ENCODE peak calls at places on chromosomes 1 and 21, in ten cellular contexts. A is ovary, Q is A549, V is heart left ventricle, S is right lobe of liver, R is suprapubic skin, W is uterus, G is body of pancreas, O is esophagus squamous epithelium, F is breast epithelium. K is an unnamed sample.

GRCh38 chr1:14539953-14540563 is 58.4 kb upstream of the KAZN start:
- DNase-seq in A (no peak), Q (no peak), V (no peak), S (no peak), R (no peak), W (no peak), G (no peak), O (no peak), F (no peak), K (no peak)

GRCh38 chr1:42957229-42957879 is 1.3 kb downstream of the SLC2A1 start:
- DNase-seq in A (no peak), Q (no peak), V (no peak), S (no peak), R (no peak), W (no peak), G (no peak), O (no peak), F (no peak), K (peak; percentile 70)

GRCh38 chr1:48917901-48918603 is 141.4 kb upstream of the BEND5 start:
- DNase-seq in A (no peak), Q (no peak), V (no peak), S (peak; percentile 73), R (no peak), W (no peak), G (peak; percentile 27), O (no peak), F (no peak), K (no peak)

GRCh38 chr1:30915491-30916230 is 7.1 kb upstream of the SDC3 start:
- DNase-seq in A (peak; percentile 23), Q (no peak), V (no peak), S (peak; percentile 37), R (no peak), W (no peak), G (peak; percentile 1), O (no peak), F (no peak), K (no peak)

GRCh38 chr1:109509176-109510134 is at the start of gene AMIGO1:
- DNase-seq in A (peak; percentile 85), Q (peak; percentile 35), V (peak; percentile 59), S (peak; percentile 67), R (no peak), W (peak; percentile 68), G (peak; percentile 56), O (no peak), F (no peak), K (peak; percentile 78)

GRCh38 chr1:15095492-15095867 is 58.1 kb upstream of the TMEM51 start:
- DNase-seq in A (no peak), Q (no peak), V (peak; percentile 3), S (no peak), R (no peak), W (no peak), G (no peak), O (no peak), F (no peak), K (no peak)

GRCh38 chr1:96060621-96061020 is 661.0 kb upstream of the PTBP2 start:
- DNase-seq in A (no peak), Q (no peak), V (no peak), S (no peak), R (no peak), W (no peak), G (no peak), O (no peak), F (no peak), K (no peak)

GRCh38 chr1:112337028-112337531 is 58.9 kb upstream of the CTTNBP2NL start:
- DNase-seq in A (no peak), Q (peak; percentile 44), V (peak; percentile 53), S (peak; percentile 52), R (no peak), W (peak; percentile 62), G (peak; percentile 53), O (no peak), F (no peak), K (no peak)

GRCh38 chr21:35491114-35491513 is 442.0 kb upstream of the RUNX1 start:
- DNase-seq in A (no peak), Q (no peak), V (no peak), S (no peak), R (no peak), W (no peak), G (no peak), O (no peak), F (no peak), K (no peak)

GRCh38 chr1:180206581-180206980 is 23.5 kb upstream of the LHX4 start:
- DNase-seq in A (no peak), Q (no peak), V (no peak), S (no peak), R (no peak), W (no peak), G (no peak), O (no peak), F (no peak), K (no peak)
- H3K9me3 ChIP-seq in A (no peaks in the 10 kb centered on the region), Q (no peaks in the 10 kb centered on the region), V (no peaks in the 10 kb centered on the region), S (no peaks in the 10 kb centered on the region), R (no peaks in the 10 kb centered on the region), W (no peaks in the 10 kb centered on the region), G (no peaks in the 10 kb centered on the region), O (no peaks in the 10 kb centered on the region), F (no peaks in the 10 kb centered on the region), K (no peaks in the 10 kb centered on the region)

GRCh38 chr1:229844675-229845074 is 218.6 kb downstream of the URB2 start:
- DNase-seq in A (peak; percentile 40), Q (no peak), V (peak; percentile 35), S (no peak), R (no peak), W (no peak), G (peak; percentile 82), O (no peak), F (no peak), K (no peak)
- TF ChIP-seq POLR2A in A (no peak), Q (no peak), V (no peak), S (no peak), R (no peak), W (no peak), G (no peak), O (no peak), F (no peak), K (no peak)

DNA sequence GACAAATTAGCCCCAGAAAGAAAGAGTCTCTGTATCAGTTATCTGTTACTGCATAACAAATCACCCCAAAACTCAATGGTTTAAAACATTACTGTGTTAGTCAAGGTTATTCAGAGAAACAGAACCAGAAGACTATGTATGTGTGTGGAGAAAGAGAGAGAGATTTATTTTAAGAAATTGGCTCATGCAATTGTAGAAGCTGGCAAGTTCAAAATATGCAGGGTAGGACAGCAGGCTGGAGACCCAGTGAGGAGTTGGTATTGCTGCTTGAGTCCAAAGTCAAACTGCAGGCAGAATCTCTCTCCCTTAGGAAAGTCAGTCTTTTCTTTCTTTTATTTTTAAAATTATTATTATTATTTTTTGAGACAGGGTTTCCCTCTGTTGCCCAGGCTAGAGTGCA is 50.2 kb upstream of the TNR start:
- DNase-seq in A (no peak), Q (no peak), V (no peak), S (no peak), R (no peak), W (no peak), G (no peak), O (no peak), F (no peak), K (no peak)
- H3K9me3 ChIP-seq in A (no peaks in the 10 kb centered on the region), Q (no peaks in the 10 kb centered on the region), V (no peaks in the 10 kb centered on the region), S (no peaks in the 10 kb centered on the region), R (no peaks in the 10 kb centered on the region), W (no peaks in the 10 kb centered on the region), G (no peaks in the 10 kb centered on the region), O (no peaks in the 10 kb centered on the region), F (no peaks in the 10 kb centered on the region), K (no peaks in the 10 kb centered on the region)

GRCh38 chr1:52033190-52034049 is at the start of gene KTI12:
- DNase-seq in A (peak; percentile 92), Q (peak; percentile 78), V (peak; percentile 91), S (peak; percentile 85), R (peak; percentile 95), W (peak; percentile 84), G (peak; percentile 81), O (peak; percentile 35), F (peak; percentile 82), K (peak; percentile 84)
- TF ChIP-seq POLR2A in A (peak; percentile 69), Q (peak; percentile 71), V (peak; percentile 58), S (peak; percentile 51), R (peak; percentile 32), W (peak; percentile 54), G (peak; percentile 75), O (peak; percentile 51), F (peak; percentile 38), K (peak; percentile 57)

GRCh38 chr21:28144653-28145052 is 848.0 kb downstream of the LTN1 start:
- DNase-seq in A (no peak), Q (no peak), V (no peak), S (no peak), R (no peak), W (no peak), G (no peak), O (no peak), F (no peak), K (no peak)

GRCh38 chr21:28150778-28151177 is 841.9 kb downstream of the LTN1 start:
- DNase-seq in A (no peak), Q (no peak), V (no peak), S (no peak), R (no peak), W (no peak), G (no peak), O (no peak), F (no peak), K (no peak)

GRCh38 chr21:28152729-28153128 is 839.9 kb downstream of the LTN1 start:
- DNase-seq in A (no peak), Q (no peak), V (no peak), S (no peak), R (no peak), W (no peak), G (no peak), O (no peak), F (no peak), K (no peak)

GRCh38 chr21:28150021-28150420 is 842.7 kb downstream of the LTN1 start:
- DNase-seq in A (no peak), Q (no peak), V (no peak), S (no peak), R (no peak), W (no peak), G (no peak), O (no peak), F (no peak), K (no peak)

GRCh38 chr21:28148400-28149064 is 844.1 kb downstream of the LTN1 start:
- DNase-seq in A (no peak), Q (no peak), V (no peak), S (peak; percentile 66), R (no peak), W (no peak), G (peak; percentile 59), O (no peak), F (no peak), K (no peak)
- H3K9me3 ChIP-seq in A (no peaks in the 10 kb centered on the region), Q (no peaks in the 10 kb centered on the region), V (no peaks in the 10 kb centered on the region), S (no peaks in the 10 kb centered on the region), R (no peaks in the 10 kb centered on the region), W (no peaks in the 10 kb centered on the region), G (no peaks in the 10 kb centered on the region), O (no peaks in the 10 kb centered on the region), F (no peaks in the 10 kb centered on the region), K (no peaks in the 10 kb centered on the region)

GRCh38 chr1:206427296-206427695 is 43.0 kb upstream of the IKBKE start:
- DNase-seq in A (no peak), Q (no peak), V (no peak), S (peak; percentile 11), R (no peak), W (no peak), G (no peak), O (no peak), F (no peak), K (no peak)

GRCh38 chr1:206430031-206430983 is 40.0 kb upstream of the IKBKE start:
- DNase-seq in A (peak; percentile 59), Q (no peak), V (no peak), S (peak; percentile 34), R (no peak), W (no peak), G (no peak), O (no peak), F (no peak), K (no peak)

GRCh38 chr1:206429421-206429820 is 40.9 kb upstream of the IKBKE start:
- DNase-seq in A (no peak), Q (no peak), V (no peak), S (peak; percentile 12), R (no peak), W (no peak), G (no peak), O (no peak), F (no peak), K (no peak)
- TF ChIP-seq POLR2A in A (no peak), Q (no peak), V (no peak), S (no peak), R (no peak), W (no peak), G (no peak), O (no peak), F (no peak), K (no peak)